ENCODE peak calls at places on chromosome 19, in nine cellular contexts. A, G, T, O, Q, Y, E, U and I are unnamed samples.

GRCh38 chr19:33248954-33249613 is 23.4 kb upstream of the SLC7A10 start:
- DNase-seq in Q (no peak), O (no peak), A (peak; percentile 57), G (no peak), Y (no peak), E (peak; percentile 37), T (no peak), U (peak; percentile 38), I (no peak)

GRCh38 chr19:42546831-42547500 is 18.7 kb upstream of the CEACAM1 start:
- DNase-seq in O (no peak), Y (no peak), U (no peak), G (no peak), Q (no peak), T (no peak), A (no peak), E (no peak), I (no peak)

GRCh38 chr19:46678110-46678732 is 17.2 kb upstream of the DACT3 start:
- DNase-seq in O (no peak), Y (peak; percentile 48), G (peak; percentile 53), U (peak; percentile 37), E (peak; percentile 43), A (peak; percentile 22), T (no peak), Q (peak; percentile 36), I (no peak)

GRCh38 chr19:18023596-18024212 is 15.7 kb downstream of the ARRDC2 start:
- DNase-seq in T (no peak), E (no peak), Q (no peak), U (no peak), O (no peak), A (no peak), G (peak; percentile 78), Y (no peak), I (no peak)

GRCh38 chr19:55153652-55154264 is 3.8 kb downstream of the TNNI3 start:
- DNase-seq in Y (no peak), O (no peak), A (no peak), G (no peak), E (no peak), Q (no peak), U (no peak), T (no peak), I (no peak)

GRCh38 chr19:12779162-12779993 is 4.0 kb upstream of the HOOK2 start:
- DNase-seq in T (no peak), E (peak; percentile 51), U (peak; percentile 76), A (peak; percentile 65), Q (peak; percentile 58), Y (no peak), O (peak; percentile 71), G (no peak), I (no peak)

GRCh38 chr19:28168557-28168956 is 1044.4 kb downstream of the UQCRFS1 start:
- DNase-seq in Q (no peak), T (no peak), G (no peak), U (no peak), O (no peak), Y (no peak), A (no peak), E (no peak), I (no peak)

GRCh38 chr19:19329199-19329598 is 8.6 kb downstream of the MAU2 start:
- DNase-seq in T (no peak), Y (no peak), U (peak; percentile 32), E (no peak), A (no peak), Q (no peak), O (no peak), G (no peak), I (no peak)

GRCh38 chr19:54469496-54469934 is 3.6 kb downstream of the CDC42EP5 start:
- DNase-seq in O (no peak), E (no peak), U (no peak), A (no peak), Q (no peak), Y (no peak), G (no peak), T (no peak), I (no peak)

GRCh38 chr19:9329999-9330398 is 6.0 kb downstream of the ZNF559 start:
- DNase-seq in A (no peak), G (no peak), O (no peak), U (no peak), Y (no peak), Q (no peak), T (no peak), E (no peak), I (no peak)

GRCh38 chr19:19067276-19068072 is 3.7 kb downstream of the SLC25A42 start:
- DNase-seq in U (no peak), G (no peak), O (no peak), Q (no peak), A (no peak), Y (no peak), E (no peak), T (no peak), I (no peak)

GRCh38 chr19:49876422-49877019 is 634 bp downstream of the AKT1S1 start:
- DNase-seq in O (peak; percentile 99), E (peak; percentile 99), T (peak; percentile 99), Q (peak; percentile 99), A (peak; percentile 99), U (peak; percentile 98), G (peak; percentile 94), Y (peak; percentile 95), I (peak; percentile 97)

GRCh38 chr19:30651066-30651465 is 278.9 kb downstream of the ZNF536 start:
- DNase-seq in T (no peak), O (no peak), G (no peak), U (no peak), Y (no peak), E (no peak), Q (no peak), A (no peak), I (no peak)

GRCh38 chr19:46862974-46863632 is 2.3 kb downstream of the ARHGAP35 start:
- DNase-seq in Q (peak; percentile 8), O (no peak), E (no peak), U (no peak), G (no peak), T (no peak), Y (no peak), A (no peak), I (no peak)

GRCh38 chr19:38425810-38426466 is at the start of gene RASGRP4:
- DNase-seq in G (no peak), O (no peak), Q (no peak), T (peak; percentile 11), Y (peak; percentile 33), A (no peak), U (no peak), E (no peak), I (no peak)

GRCh38 chr19:45475537-45476348 is 7.9 kb downstream of the FOSB start:
- DNase-seq in G (no peak), E (no peak), T (no peak), O (no peak), U (no peak), Y (no peak), Q (no peak), A (no peak), I (no peak)

GRCh38 chr19:38647368-38647965 is at the start of gene ACTN4:
- DNase-seq in E (peak; percentile 97), U (peak; percentile 95), Y (peak; percentile 100), T (peak; percentile 97), Q (peak; percentile 99), O (peak; percentile 95), G (peak; percentile 100), A (peak; percentile 94), I (peak; percentile 99)

GRCh38 chr19:5932593-5933262 is 18.7 kb downstream of the CAPS start:
- DNase-seq in U (no peak), G (no peak), Y (no peak), Q (no peak), A (no peak), O (no peak), E (no peak), T (no peak), I (peak; percentile 26)

GRCh38 chr19:39144487-39145071 is 19.0 kb downstream of the PAK4 start:
- DNase-seq in Q (no peak), E (no peak), A (no peak), G (no peak), O (no peak), U (no peak), T (no peak), Y (no peak), I (no peak)

GRCh38 chr19:10961073-10961762 is 388 bp downstream of the SMARCA4 start:
- DNase-seq in G (no peak), Q (peak; percentile 60), U (peak; percentile 55), E (peak; percentile 34), T (no peak), Y (no peak), O (peak; percentile 21), A (no peak), I (peak; percentile 66)

GRCh38 chr19:6457958-6458694 is 1.5 kb downstream of the SLC25A23 start:
- DNase-seq in T (no peak), E (no peak), A (peak; percentile 30), O (no peak), Y (no peak), U (no peak), G (peak; percentile 26), Q (no peak), I (no peak)

GRCh38 chr19:12778020-12778904 is 2.9 kb upstream of the HOOK2 start:
- DNase-seq in O (peak; percentile 69), T (no peak), Y (no peak), A (peak; percentile 77), G (peak; percentile 61), Q (peak; percentile 73), U (peak; percentile 79), E (peak; percentile 80), I (peak; percentile 42)

GRCh38 chr19:11304936-11305335 is 9.0 kb downstream of the TSPAN16 start:
- DNase-seq in E (no peak), Y (no peak), Q (no peak), G (no peak), O (no peak), T (no peak), A (no peak), U (no peak), I (no peak)

GRCh38 chr19:24063312-24063711 is 23.7 kb upstream of the ZNF254 start:
- DNase-seq in G (no peak), U (no peak), O (no peak), T (no peak), E (no peak), Q (no peak), A (no peak), Y (no peak), I (no peak)

GRCh38 chr19:35555301-35556005 is 8.0 kb downstream of the ATP4A start:
- DNase-seq in Y (no peak), E (peak; percentile 41), G (no peak), O (peak; percentile 11), A (peak; percentile 68), Q (peak; percentile 23), T (no peak), U (peak; percentile 64), I (no peak)

GRCh38 chr19:49469828-49470614 is 4.0 kb upstream of the FLT3LG start:
- DNase-seq in O (no peak), E (no peak), Y (peak; percentile 93), T (no peak), U (no peak), Q (no peak), A (peak; percentile 27), G (peak; percentile 79), I (no peak)

GRCh38 chr19:4722671-4723464 is 774 bp downstream of the DPP9 start:
- DNase-seq in A (peak; percentile 68), U (peak; percentile 46), Q (no peak), E (peak; percentile 60), O (peak; percentile 18), Y (no peak), G (peak; percentile 30), T (no peak), I (peak; percentile 17)

GRCh38 chr19:54218259-54218658 is 4.5 kb downstream of the LILRB3 start:
- DNase-seq in Q (no peak), Y (no peak), T (no peak), U (no peak), O (no peak), E (no peak), A (no peak), G (no peak), I (no peak)

GRCh38 chr19:8322638-8322997 is 1.3 kb downstream of the RPS28 start:
- DNase-seq in E (no peak), A (no peak), U (no peak), Q (no peak), T (no peak), Y (no peak), G (no peak), O (no peak), I (no peak)